ENCODE peak calls at places on chromosomes 12 and 14, in nine cellular contexts. N, Z, M, D, C, V, P, J and Q are unnamed samples.

GRCh38 chr14:89011727-89012271 is 187.3 kb downstream of the TTC8 start:
- DNase-seq in Z (no peak), V (no peak), M (no peak), C (no peak), J (no peak), N (no peak), D (peak), P (no peak), Q (no peak)

GRCh38 chr14:51922624-51923023 is 62.2 kb downstream of the GNG2 start:
- DNase-seq in C (no peak), Z (no peak), P (no peak), J (no peak), V (no peak), D (peak), N (no peak), M (peak), Q (no peak)

GRCh38 chr12:6074394-6074793 is 50.1 kb downstream of the VWF start:
- DNase-seq in M (no peak), D (no peak), V (no peak), J (no peak), P (no peak), C (no peak), N (no peak), Z (no peak), Q (no peak)

GRCh38 chr12:96445743-96446655 is 43.4 kb upstream of the CFAP54 start:
- DNase-seq in D (peak), Z (no peak), M (peak), V (no peak), J (no peak), N (no peak), P (no peak), C (no peak), Q (no peak)

GRCh38 chr14:95140060-95140858 is 17.1 kb downstream of the DICER1 start:
- DNase-seq in N (no peak), P (no peak), D (no peak), M (no peak), J (no peak), Z (no peak), C (no peak), V (no peak), Q (no peak)

GRCh38 chr12:2374092-2374740 is 321.4 kb downstream of the CACNA1C start:
- DNase-seq in Z (no peak), V (no peak), P (no peak), N (no peak), D (no peak), M (no peak), C (no peak), J (no peak), Q (no peak)

GRCh38 chr14:42229976-42230375 is 623.3 kb downstream of the LRFN5 start:
- DNase-seq in J (no peak), M (no peak), D (no peak), Z (no peak), V (no peak), P (no peak), C (no peak), N (no peak), Q (no peak)

GRCh38 chr14:94375552-94376107 is 12.8 kb downstream of the SERPINA1 start:
- DNase-seq in M (no peak), C (no peak), J (no peak), Z (no peak), P (no peak), D (no peak), V (no peak), N (no peak), Q (no peak)

GRCh38 chr12:80107221-80107620 is 7.9 kb downstream of the OTOGL start:
- DNase-seq in Z (no peak), P (no peak), C (no peak), J (no peak), N (no peak), M (no peak), D (no peak), V (no peak), Q (no peak)

GRCh38 chr12:23949212-23950010 is at the start of gene SOX5:
- DNase-seq in V (peak), Z (no peak), P (no peak), J (peak), N (peak), M (peak), C (no peak), D (peak), Q (no peak)

GRCh38 chr12:55934343-55934742 is 3.4 kb downstream of the DGKA start:
- DNase-seq in V (no peak), M (no peak), Z (no peak), P (no peak), J (no peak), N (no peak), C (no peak), D (no peak), Q (no peak)
- TF ChIP-seq CTCF in V (no peak), M (no peak), Z (no peak), P (no peak), J (no peak), N (no peak), C (no peak), D (no peak), Q (no peak)

GRCh38 chr14:64953661-64954060 is 11.1 kb upstream of the GPX2 start:
- DNase-seq in J (no peak), V (no peak), C (no peak), Z (no peak), D (no peak), M (no peak), P (no peak), N (no peak), Q (no peak)

GRCh38 chr14:64951724-64952123 is 9.2 kb upstream of the GPX2 start:
- DNase-seq in D (no peak), V (no peak), Z (no peak), C (no peak), P (no peak), M (peak), N (peak), J (no peak), Q (no peak)

GRCh38 chr14:64951291-64951690 is 8.7 kb upstream of the GPX2 start:
- DNase-seq in V (no peak), C (no peak), Z (no peak), J (no peak), M (no peak), P (no peak), N (no peak), D (no peak), Q (no peak)

GRCh38 chr14:64953310-64953654 is 10.7 kb upstream of the GPX2 start:
- DNase-seq in C (no peak), P (no peak), M (no peak), Z (no peak), V (no peak), J (no peak), N (no peak), D (no peak), Q (no peak)

DNA sequence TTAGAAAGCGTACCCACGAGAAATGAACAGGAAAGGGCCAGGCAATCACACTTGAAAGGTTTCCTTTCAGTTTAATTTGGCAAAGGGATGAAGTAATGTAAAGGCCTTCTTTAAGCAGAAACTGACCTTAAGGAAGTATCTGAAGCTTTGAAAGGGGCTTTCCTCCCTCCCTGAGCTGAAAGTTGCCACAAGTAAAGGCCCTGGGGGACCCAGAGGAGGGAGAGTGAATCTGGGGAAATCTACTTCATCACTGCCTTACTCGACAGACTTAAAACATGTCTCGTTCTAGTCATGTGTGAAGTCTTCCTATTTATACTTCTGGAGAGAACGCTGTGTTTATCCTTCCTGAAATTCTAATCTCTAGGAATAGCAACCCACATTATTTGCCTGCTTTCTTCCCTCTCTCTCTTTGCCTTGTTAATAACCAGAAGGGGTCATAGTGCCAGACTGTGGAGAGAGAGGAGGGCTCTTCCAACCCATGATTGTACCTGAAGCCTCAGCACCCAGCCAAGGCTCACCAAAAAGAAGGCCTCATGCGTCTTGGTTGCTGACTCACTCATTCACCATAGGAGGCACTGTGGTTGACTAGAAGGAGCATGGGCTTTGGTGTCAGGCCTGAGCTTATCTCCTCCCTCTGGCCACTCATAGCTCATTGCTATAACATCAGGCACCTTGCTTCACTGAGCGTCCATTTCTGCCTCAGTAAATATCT is 10.2 kb upstream of the GPX2 start:
- DNase-seq in C (no peak), Z (no peak), J (no peak), P (no peak), V (no peak), D (no peak), N (no peak), M (no peak), Q (no peak)
- TF ChIP-seq CTCF in C (no peak), Z (no peak), J (no peak), P (peak), V (peak), D (no peak), N (no peak), M (no peak), Q (no peak)

GRCh38 chr12:76255281-76255680 is 92.9 kb downstream of the BBS10 start:
- DNase-seq in J (no peak), N (no peak), M (no peak), C (no peak), P (no peak), D (no peak), Z (no peak), V (no peak), Q (no peak)

GRCh38 chr12:76255692-76256091 is 92.5 kb downstream of the BBS10 start:
- DNase-seq in D (no peak), P (no peak), N (no peak), M (no peak), Z (no peak), J (no peak), C (no peak), V (no peak), Q (no peak)

GRCh38 chr12:76256341-76256740 is 91.9 kb downstream of the BBS10 start:
- DNase-seq in V (no peak), J (no peak), D (no peak), N (no peak), C (no peak), P (no peak), Z (no peak), M (no peak), Q (no peak)

GRCh38 chr12:76259071-76259470 is 89.1 kb downstream of the BBS10 start:
- DNase-seq in M (no peak), P (no peak), N (no peak), C (no peak), Z (no peak), J (no peak), V (no peak), D (peak), Q (no peak)

DNA sequence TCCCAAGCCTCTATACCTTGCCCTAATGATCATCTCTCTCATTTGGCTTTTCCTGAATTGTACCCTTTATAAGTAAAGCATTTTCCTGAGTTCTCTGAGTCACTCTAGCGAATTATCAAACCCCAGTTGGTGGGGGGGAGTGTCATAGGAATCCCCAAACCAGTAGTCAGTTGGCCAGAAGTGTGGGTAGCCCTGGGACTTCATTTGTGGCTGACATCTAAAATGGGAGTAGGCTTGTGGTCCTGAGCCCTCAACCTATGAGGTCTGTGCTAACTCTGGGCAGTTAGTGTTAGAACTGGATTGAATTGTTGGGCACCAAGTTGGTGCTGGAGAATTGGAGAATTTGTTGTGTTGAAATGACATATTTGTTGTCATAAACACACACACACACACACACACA is 91.3 kb downstream of the BBS10 start:
- DNase-seq in N (no peak), D (no peak), V (no peak), C (no peak), M (no peak), P (no peak), Z (no peak), J (no peak), Q (no peak)
- TF ChIP-seq CTCF in N (no peak), D (no peak), V (no peak), C (no peak), M (no peak), P (no peak), Z (no peak), J (no peak), Q (no peak)

GRCh38 chr14:53792909-53793308 is 163.7 kb downstream of the BMP4 start:
- DNase-seq in P (no peak), N (no peak), Z (no peak), M (no peak), J (peak), V (no peak), C (no peak), D (no peak), Q (no peak)
- TF ChIP-seq CTCF in P (peak), N (no peak), Z (no peak), M (no peak), J (no peak), V (peak), C (no peak), D (no peak), Q (no peak)

DNA sequence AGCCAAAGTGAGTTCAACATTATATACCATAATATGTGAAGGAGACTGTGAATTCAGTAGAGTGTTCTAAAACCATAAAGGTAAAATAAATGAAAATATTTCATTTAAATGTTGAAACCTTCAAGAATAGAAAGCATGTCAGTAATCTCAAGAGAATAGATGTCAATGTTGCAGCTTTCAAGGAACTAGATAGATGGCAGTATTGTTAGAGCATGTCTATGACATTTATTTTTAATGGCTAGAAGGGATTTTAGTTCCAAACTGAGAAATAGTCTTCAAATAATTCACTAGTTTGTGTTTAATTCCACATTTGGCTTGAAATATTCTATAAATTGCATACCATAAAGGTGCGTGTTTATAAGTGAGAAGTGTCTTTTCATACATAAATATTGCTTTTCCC is 326.5 kb downstream of the FLRT2 start:
- DNase-seq in N (no peak), D (peak), Z (no peak), C (no peak), M (no peak), J (no peak), V (no peak), P (no peak), Q (no peak)
- TF ChIP-seq CTCF in N (no peak), D (no peak), Z (no peak), C (peak), M (peak), J (no peak), V (peak), P (no peak), Q (peak)

GRCh38 chr14:52988153-52988552 is 37.3 kb upstream of the FERMT2 start:
- DNase-seq in N (no peak), V (no peak), C (no peak), Z (no peak), J (no peak), D (no peak), P (no peak), M (no peak), Q (no peak)
- TF ChIP-seq CTCF in N (no peak), V (no peak), C (no peak), Z (no peak), J (no peak), D (no peak), P (no peak), M (no peak), Q (no peak)

GRCh38 chr14:21723431-21724045 is 49.9 kb upstream of the OR4E1 start:
- DNase-seq in J (peak), C (no peak), N (no peak), Z (no peak), D (no peak), P (peak), M (no peak), V (peak), Q (no peak)
- TF ChIP-seq CTCF in J (peak), C (peak), N (no peak), Z (no peak), D (no peak), P (peak), M (no peak), V (peak), Q (peak)

GRCh38 chr12:11651785-11652184 is 2.3 kb downstream of the ETV6 start:
- DNase-seq in M (no peak), Z (no peak), C (no peak), N (no peak), J (no peak), D (peak), V (no peak), P (no peak), Q (no peak)

GRCh38 chr12:11651377-11651776 is 1.9 kb downstream of the ETV6 start:
- DNase-seq in D (peak), V (no peak), J (no peak), N (no peak), C (no peak), P (no peak), Z (no peak), M (no peak), Q (no peak)

GRCh38 chr12:11649413-11650278 is at the start of gene ETV6:
- DNase-seq in V (peak), J (peak), M (peak), N (peak), Z (no peak), D (peak), P (peak), C (peak), Q (peak)

GRCh38 chr12:11650279-11650696 is 814 bp downstream of the ETV6 start:
- DNase-seq in J (peak), C (no peak), V (peak), M (peak), Z (no peak), D (no peak), N (peak), P (no peak), Q (no peak)

GRCh38 chr12:11650697-11651281 is 1.3 kb downstream of the ETV6 start:
- DNase-seq in M (no peak), J (no peak), P (no peak), D (peak), Z (no peak), N (no peak), V (no peak), C (no peak), Q (no peak)
- TF ChIP-seq CTCF in M (no peak), J (no peak), P (no peak), D (peak), Z (no peak), N (no peak), V (no peak), C (no peak), Q (no peak)

DNA sequence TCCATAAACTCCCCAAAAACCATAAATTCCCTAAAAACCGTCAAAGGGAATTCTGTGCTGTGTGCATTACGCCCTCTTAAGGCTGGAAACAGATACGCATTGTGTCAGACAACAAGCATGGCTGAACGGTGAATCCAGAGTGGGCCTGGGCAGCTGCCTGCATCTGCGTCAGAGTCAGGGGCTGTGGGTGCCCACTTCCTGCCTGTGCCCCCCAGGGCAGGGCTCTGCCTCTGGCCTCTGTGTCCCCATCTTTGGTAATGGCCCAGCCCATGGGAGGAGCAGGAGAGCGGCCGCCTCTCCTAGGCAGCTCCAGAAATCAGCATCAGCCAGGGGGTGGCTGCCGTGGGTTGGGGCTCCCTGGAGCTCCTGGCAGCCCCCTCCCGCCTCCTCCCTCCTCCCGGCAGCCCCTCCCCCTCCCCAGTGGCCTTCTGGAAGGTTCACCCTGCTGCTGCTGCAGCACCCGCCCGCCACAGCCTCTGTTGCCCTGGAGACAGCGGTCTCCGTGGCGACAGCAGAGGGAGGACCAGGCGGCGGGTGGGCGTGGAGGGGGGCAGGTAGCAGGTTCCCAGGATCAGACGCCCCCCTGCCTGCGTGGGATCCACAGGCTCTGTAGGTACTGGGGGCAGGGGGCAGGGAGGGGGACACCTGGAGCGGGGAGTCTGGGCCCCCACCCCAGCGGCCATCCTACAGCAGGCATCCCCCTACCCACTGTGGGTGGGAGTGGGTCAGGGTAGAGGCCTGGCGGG is 5.9 kb downstream of the MMP17 start:
- DNase-seq in P (no peak), J (no peak), N (no peak), D (peak), M (no peak), V (no peak), Z (no peak), C (no peak), Q (no peak)
- TF ChIP-seq CTCF in P (peak), J (peak), N (no peak), D (peak), M (no peak), V (peak), Z (no peak), C (peak), Q (peak)